ENCODE peak calls at places on chromosomes 2 and 18, in seven cellular contexts. G is stomach, N is HepG2, T is sigmoid colon, R is prostate gland, P is K562, C is endothelial cell of umbilical vein. I is an unnamed sample.

GRCh38 chr2:3356799-3357198 is 20.8 kb downstream of the EIPR1 start:
- DNase-seq in G (no peak), N (no peak), T (no peak), R (no peak), P (no peak), C (no peak), I (peak)

GRCh38 chr2:133194068-133194655 is 374.1 kb downstream of the NCKAP5 start:
- DNase-seq in G (no peak), N (no peak), T (no peak), R (no peak), P (no peak), C (peak), I (no peak)

GRCh38 chr2:128790541-128790944 is 471.9 kb upstream of the HS6ST1 start:
- DNase-seq in G (no peak), N (no peak), T (no peak), R (no peak), P (no peak), C (no peak), I (no peak)

GRCh38 chr2:181421131-181421458 is 36.1 kb upstream of the ITGA4 start:
- DNase-seq in G (no peak), N (no peak), T (no peak), R (no peak), P (no peak), C (no peak), I (no peak)

GRCh38 chr2:71878626-71879508 is 268.8 kb downstream of the CYP26B1 start:
- DNase-seq in G (no peak), N (no peak), T (no peak), R (no peak), P (no peak), C (no peak), I (no peak)

GRCh38 chr2:176421291-176422050 is 152.2 kb downstream of the MTX2 start:
- DNase-seq in G (no peak), N (no peak), T (no peak), R (no peak), P (no peak), C (no peak), I (peak)

GRCh38 chr18:49597556-49597955 is 35.7 kb downstream of the LIPG start:
- DNase-seq in G (no peak), N (no peak), T (no peak), R (no peak), P (no peak), C (no peak), I (no peak)

GRCh38 chr18:57249896-57250295 is 102.5 kb upstream of the ST8SIA3 start:
- DNase-seq in G (no peak), N (no peak), T (no peak), R (no peak), P (no peak), C (no peak), I (no peak)

GRCh38 chr2:160168878-160169277 is 31.2 kb downstream of the ITGB6 start:
- DNase-seq in G (no peak), N (no peak), T (no peak), R (no peak), P (no peak), C (no peak), I (no peak)

GRCh38 chr2:46826898-46827245 is 88.7 kb downstream of the MCFD2 start:
- DNase-seq in G (no peak), N (no peak), T (no peak), R (no peak), P (no peak), C (no peak), I (no peak)

GRCh38 chr2:171436307-171436706 is 2.3 kb downstream of the DCAF17 start:
- DNase-seq in G (no peak), N (no peak), T (no peak), R (no peak), P (no peak), C (peak), I (no peak)

GRCh38 chr2:59540864-59541263 is 1012.6 kb downstream of the BCL11A start:
- DNase-seq in G (no peak), N (no peak), T (no peak), R (no peak), P (no peak), C (no peak), I (no peak)

GRCh38 chr2:236309669-236310029 is 45.4 kb upstream of the ASB18 start:
- DNase-seq in G (no peak), N (peak), T (no peak), R (no peak), P (peak), C (peak), I (peak)

GRCh38 chr2:18903750-18904149 is 314.4 kb upstream of the NT5C1B start:
- DNase-seq in G (no peak), N (no peak), T (no peak), R (no peak), P (no peak), C (no peak), I (no peak)

GRCh38 chr2:190812506-190813294 is 67.9 kb upstream of the GLS start:
- DNase-seq in G (no peak), N (peak), T (no peak), R (no peak), P (no peak), C (no peak), I (no peak)

GRCh38 chr2:10923965-10924364 is 12.2 kb downstream of the KCNF1 start:
- DNase-seq in G (no peak), N (no peak), T (peak), R (no peak), P (no peak), C (no peak), I (no peak)

GRCh38 chr2:105770162-105770561 is 25.4 kb downstream of the NCK2 start:
- DNase-seq in G (no peak), N (no peak), T (no peak), R (no peak), P (no peak), C (no peak), I (no peak)

GRCh38 chr2:43839776-43840564 is 1.2 kb downstream of the ABCG8 start:
- DNase-seq in G (no peak), N (no peak), T (no peak), R (no peak), P (peak), C (no peak), I (no peak)

GRCh38 chr18:58225101-58225500 is 181.1 kb downstream of the NEDD4L start:
- DNase-seq in G (no peak), N (no peak), T (no peak), R (no peak), P (no peak), C (no peak), I (no peak)

GRCh38 chr18:45634454-45634853 is 19.2 kb downstream of the SLC14A2 start:
- DNase-seq in G (no peak), N (no peak), T (no peak), R (no peak), P (no peak), C (no peak), I (no peak)

GRCh38 chr18:46199515-46200147 is 95.4 kb downstream of the HAUS1 start:
- DNase-seq in G (no peak), N (peak), T (no peak), R (peak), P (no peak), C (peak), I (peak)

GRCh38 chr18:56789004-56789888 is 138.1 kb downstream of the WDR7 start:
- DNase-seq in G (no peak), N (peak), T (no peak), R (no peak), P (peak), C (peak), I (peak)

GRCh38 chr2:24515335-24515734 is 24.3 kb downstream of the NCOA1 start:
- DNase-seq in G (no peak), N (no peak), T (no peak), R (no peak), P (no peak), C (peak), I (no peak)

GRCh38 chr2:18883626-18884456 is 294.5 kb upstream of the NT5C1B start:
- DNase-seq in G (no peak), N (peak), T (no peak), R (no peak), P (no peak), C (no peak), I (peak)

DNA sequence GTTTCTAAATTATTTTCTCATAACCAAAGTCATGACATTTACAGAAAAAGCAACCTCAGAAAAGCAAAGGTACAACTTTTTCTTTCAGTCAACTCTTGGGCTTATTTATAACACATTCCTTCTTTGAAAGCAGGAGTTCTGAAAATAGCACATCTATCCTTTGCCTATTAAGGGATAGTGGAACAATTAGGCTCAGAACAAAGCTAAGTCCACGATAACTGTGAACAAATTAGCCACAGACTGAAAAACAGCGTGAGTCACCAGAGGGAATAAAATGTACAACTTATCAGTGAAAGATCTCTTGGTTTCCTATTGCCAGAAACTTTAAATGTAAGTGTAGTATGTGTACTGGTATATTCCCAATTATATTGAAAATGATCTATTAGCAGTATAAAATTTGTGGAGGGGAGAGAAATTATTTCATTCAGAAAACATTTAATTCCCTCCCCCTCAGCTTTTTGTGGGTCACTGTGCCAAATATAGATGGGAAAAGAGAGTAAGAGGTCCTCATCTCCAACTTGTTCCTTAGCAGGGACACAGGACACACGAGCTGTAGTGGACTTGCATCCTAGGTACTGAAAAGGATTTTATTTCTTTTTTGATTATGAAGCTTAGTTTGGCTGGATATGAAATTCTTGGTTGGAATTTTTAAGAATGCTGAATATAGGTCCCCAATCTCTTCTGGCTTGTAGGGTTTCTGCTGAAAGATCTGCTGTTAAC is 15.4 kb upstream of the MATN3 start:
- DNase-seq in G (no peak), N (no peak), T (no peak), R (no peak), P (no peak), C (peak), I (no peak)
- TF ChIP-seq POLR2AphosphoS5 in G (no peak), N (no peak), T (no peak), R (peak), P (no peak), C (no peak), I (no peak)

GRCh38 chr18:67425724-67426123 is 90.8 kb downstream of the DSEL start:
- DNase-seq in G (no peak), N (no peak), T (no peak), R (no peak), P (no peak), C (peak), I (no peak)
- TF ChIP-seq POLR2AphosphoS5 in G (no peak), N (no peak), T (no peak), R (no peak), P (no peak), C (no peak), I (no peak)

DNA sequence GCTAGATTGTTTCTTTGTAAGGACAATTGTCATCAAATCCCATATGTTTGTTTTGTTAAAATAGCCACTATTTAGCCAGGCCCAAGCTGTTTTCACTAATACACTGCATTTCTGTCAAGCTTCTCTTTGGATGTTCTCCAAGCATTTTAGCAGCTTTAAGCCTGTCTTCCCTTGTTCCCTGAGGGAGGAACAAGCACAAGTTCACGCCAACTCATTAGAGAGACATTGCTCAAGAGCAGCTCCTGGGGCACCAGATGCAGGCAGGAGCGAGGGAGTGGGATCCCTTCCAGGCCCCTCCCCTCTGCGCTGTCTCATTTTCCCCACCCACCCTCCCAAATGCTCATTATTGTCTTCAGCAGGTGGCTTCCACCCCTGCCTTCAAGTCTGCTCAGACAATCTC is 32.6 kb upstream of the PPP3R1 start:
- DNase-seq in G (no peak), N (no peak), T (peak), R (peak), P (no peak), C (no peak), I (no peak)
- TF ChIP-seq POLR2AphosphoS5 in G (peak), N (no peak), T (peak), R (peak), P (no peak), C (no peak), I (no peak)

DNA sequence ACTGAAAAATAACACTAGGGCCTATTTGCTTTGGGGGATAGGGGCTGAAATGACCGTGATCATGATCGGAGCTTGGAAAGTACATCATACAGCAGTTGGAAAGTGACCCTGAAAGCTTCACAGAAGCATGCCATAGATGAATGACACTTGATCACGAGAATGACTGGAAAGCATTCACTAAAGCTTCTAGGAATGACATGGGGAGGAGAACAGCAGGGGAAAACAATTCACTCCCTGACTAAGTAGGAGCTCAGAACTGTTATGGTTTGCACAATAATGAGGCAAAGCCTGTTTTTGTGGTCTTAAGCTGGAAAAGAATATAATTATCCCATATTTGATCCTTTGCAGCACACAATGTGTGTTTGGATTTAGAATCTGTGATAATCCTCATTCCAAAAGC is 237.5 kb downstream of the NOL4 start:
- DNase-seq in G (no peak), N (no peak), T (no peak), R (no peak), P (no peak), C (no peak), I (no peak)
- TF ChIP-seq POLR2AphosphoS5 in G (no peak), N (no peak), T (no peak), R (no peak), P (no peak), C (no peak), I (no peak)

GRCh38 chr2:6917071-6917760 is at the start of gene RNF144A:
- DNase-seq in G (peak), N (no peak), T (peak), R (peak), P (peak), C (peak), I (peak)
- TF ChIP-seq POLR2AphosphoS5 in G (no peak), N (no peak), T (no peak), R (no peak), P (peak), C (no peak), I (no peak)

GRCh38 chr2:186349508-186349907 is 136.6 kb upstream of the ZC3H15 start:
- DNase-seq in G (no peak), N (no peak), T (no peak), R (no peak), P (no peak), C (peak), I (no peak)
- TF ChIP-seq POLR2AphosphoS5 in G (no peak), N (no peak), T (no peak), R (no peak), P (no peak), C (no peak), I (no peak)

GRCh38 chr2:158457092-158457825 is 507 bp downstream of the PKP4 start:
- DNase-seq in G (peak), N (peak), T (peak), R (peak), P (peak), C (no peak), I (peak)
- TF ChIP-seq POLR2AphosphoS5 in G (no peak), N (no peak), T (no peak), R (no peak), P (no peak), C (peak), I (no peak)